ENCODE peak calls at places on chromosomes 16 and 17, in eight cellular contexts. One of them, this sample, is unnamed.

GRCh38 chr17:5840811-5841446 is 229.2 kb upstream of the WSCD1 start:
- DNase-seq in HepG2: no peak
- DNase-seq in lung: no peak
- DNase-seq in right atrium auricular region: no peak
- DNase-seq in OCI-LY7: no peak
- DNase-seq in adrenal gland: no peak
- DNase-seq in lower lobe of right lung: no peak
- DNase-seq in NB4: no peak
- DNase-seq in this sample: no peak

GRCh38 chr16:71440669-71441347 is 1.0 kb downstream of the TLE7 start:
- DNase-seq in adrenal gland: no peak
- DNase-seq in OCI-LY7: no peak
- DNase-seq in HepG2: peak; percentile 33
- DNase-seq in NB4: peak; percentile 24
- DNase-seq in right atrium auricular region: no peak
- DNase-seq in lung: no peak
- DNase-seq in lower lobe of right lung: no peak
- DNase-seq in this sample: no peak

GRCh38 chr17:73205326-73205980 is 12.6 kb downstream of the COG1 start:
- DNase-seq in HepG2: peak; percentile 91
- DNase-seq in lung: no peak
- DNase-seq in adrenal gland: no peak
- DNase-seq in lower lobe of right lung: no peak
- DNase-seq in OCI-LY7: no peak
- DNase-seq in NB4: no peak
- DNase-seq in right atrium auricular region: no peak
- DNase-seq in this sample: no peak

GRCh38 chr16:16073884-16074781 is 124.7 kb downstream of the ABCC1 start:
- DNase-seq in lower lobe of right lung: peak; percentile 73
- DNase-seq in OCI-LY7: peak; percentile 20
- DNase-seq in lung: peak; percentile 63
- DNase-seq in adrenal gland: no peak
- DNase-seq in right atrium auricular region: no peak
- DNase-seq in HepG2: peak; percentile 58
- DNase-seq in NB4: peak; percentile 96
- DNase-seq in this sample: peak; percentile 11

GRCh38 chr16:30924086-30924714 is 828 bp downstream of the FBXL19 start:
- DNase-seq in lower lobe of right lung: peak; percentile 57
- DNase-seq in NB4: peak; percentile 58
- DNase-seq in HepG2: no peak
- DNase-seq in adrenal gland: no peak
- DNase-seq in OCI-LY7: no peak
- DNase-seq in right atrium auricular region: no peak
- DNase-seq in lung: no peak
- DNase-seq in this sample: peak; percentile 29

GRCh38 chr17:55740515-55741352 is 10.1 kb upstream of the PCTP start:
- DNase-seq in lung: no peak
- DNase-seq in right atrium auricular region: no peak
- DNase-seq in HepG2: no peak
- DNase-seq in lower lobe of right lung: no peak
- DNase-seq in adrenal gland: no peak
- DNase-seq in OCI-LY7: no peak
- DNase-seq in NB4: no peak
- DNase-seq in this sample: no peak

GRCh38 chr17:49434821-49435581 is 20.3 kb upstream of the PHB1 start:
- DNase-seq in lower lobe of right lung: no peak
- DNase-seq in lung: no peak
- DNase-seq in adrenal gland: peak; percentile 63
- DNase-seq in HepG2: peak; percentile 74
- DNase-seq in NB4: peak; percentile 63
- DNase-seq in OCI-LY7: peak; percentile 63
- DNase-seq in right atrium auricular region: no peak
- DNase-seq in this sample: peak; percentile 31

GRCh38 chr16:84478172-84478948 is 26.1 kb downstream of the MEAK7 start:
- DNase-seq in lung: no peak
- DNase-seq in HepG2: no peak
- DNase-seq in lower lobe of right lung: no peak
- DNase-seq in NB4: peak; percentile 18
- DNase-seq in right atrium auricular region: peak; percentile 38
- DNase-seq in OCI-LY7: no peak
- DNase-seq in adrenal gland: peak; percentile 21
- DNase-seq in this sample: no peak

GRCh38 chr17:81553616-81554181 is 1.5 kb upstream of the FAAP100 start:
- DNase-seq in NB4: peak; percentile 67
- DNase-seq in HepG2: no peak
- DNase-seq in lung: no peak
- DNase-seq in right atrium auricular region: no peak
- DNase-seq in lower lobe of right lung: no peak
- DNase-seq in adrenal gland: peak; percentile 76
- DNase-seq in OCI-LY7: no peak
- DNase-seq in this sample: peak; percentile 33

GRCh38 chr17:50564916-50565315 is 4.4 kb downstream of the CACNA1G start:
- DNase-seq in right atrium auricular region: peak; percentile 88
- DNase-seq in HepG2: no peak
- DNase-seq in lung: no peak
- DNase-seq in adrenal gland: no peak
- DNase-seq in lower lobe of right lung: no peak
- DNase-seq in NB4: peak; percentile 28
- DNase-seq in OCI-LY7: no peak
- DNase-seq in this sample: peak; percentile 48

GRCh38 chr17:78174332-78174869 is 6.0 kb downstream of the SYNGR2 start:
- DNase-seq in OCI-LY7: no peak
- DNase-seq in lung: peak; percentile 93
- DNase-seq in NB4: no peak
- DNase-seq in HepG2: no peak
- DNase-seq in right atrium auricular region: peak; percentile 83
- DNase-seq in lower lobe of right lung: peak; percentile 97
- DNase-seq in adrenal gland: peak; percentile 79
- DNase-seq in this sample: peak; percentile 91

GRCh38 chr16:17106243-17106791 is 364.4 kb downstream of the XYLT1 start:
- DNase-seq in lung: no peak
- DNase-seq in right atrium auricular region: no peak
- DNase-seq in HepG2: no peak
- DNase-seq in lower lobe of right lung: no peak
- DNase-seq in OCI-LY7: no peak
- DNase-seq in NB4: no peak
- DNase-seq in adrenal gland: no peak
- DNase-seq in this sample: no peak

GRCh38 chr16:8552487-8553221 is 37.7 kb downstream of the TMEM114 start:
- DNase-seq in right atrium auricular region: no peak
- DNase-seq in adrenal gland: no peak
- DNase-seq in lung: no peak
- DNase-seq in lower lobe of right lung: no peak
- DNase-seq in HepG2: peak; percentile 77
- DNase-seq in NB4: no peak
- DNase-seq in OCI-LY7: no peak
- DNase-seq in this sample: no peak

GRCh38 chr16:2486645-2487516 is 12.0 kb downstream of the TBC1D24 start:
- DNase-seq in lower lobe of right lung: peak; percentile 85
- DNase-seq in OCI-LY7: peak; percentile 50
- DNase-seq in lung: peak; percentile 64
- DNase-seq in right atrium auricular region: no peak
- DNase-seq in HepG2: no peak
- DNase-seq in adrenal gland: no peak
- DNase-seq in NB4: peak; percentile 31
- DNase-seq in this sample: peak; percentile 75
- TF ChIP-seq CTCF in lower lobe of right lung: peak; percentile 27
- TF ChIP-seq CTCF in OCI-LY7: peak; percentile 31
- TF ChIP-seq CTCF in lung: peak; percentile 28
- TF ChIP-seq CTCF in right atrium auricular region: peak; percentile 65
- TF ChIP-seq CTCF in HepG2: no peak
- TF ChIP-seq CTCF in adrenal gland: no peak
- TF ChIP-seq CTCF in NB4: no peak
- TF ChIP-seq CTCF in this sample: peak; percentile 31

GRCh38 chr17:41619162-41619933 is 5.0 kb downstream of the KRT17 start:
- DNase-seq in adrenal gland: no peak
- DNase-seq in right atrium auricular region: no peak
- DNase-seq in lung: no peak
- DNase-seq in NB4: no peak
- DNase-seq in OCI-LY7: no peak
- DNase-seq in HepG2: no peak
- DNase-seq in lower lobe of right lung: no peak
- DNase-seq in this sample: no peak

GRCh38 chr17:41618341-41619161 is 5.8 kb downstream of the KRT17 start:
- DNase-seq in right atrium auricular region: no peak
- DNase-seq in lung: no peak
- DNase-seq in lower lobe of right lung: no peak
- DNase-seq in HepG2: no peak
- DNase-seq in adrenal gland: no peak
- DNase-seq in OCI-LY7: no peak
- DNase-seq in NB4: no peak
- DNase-seq in this sample: no peak

GRCh38 chr17:41617698-41618097 is 5.1 kb upstream of the KRT16 start:
- DNase-seq in lower lobe of right lung: no peak
- DNase-seq in OCI-LY7: no peak
- DNase-seq in HepG2: no peak
- DNase-seq in NB4: no peak
- DNase-seq in adrenal gland: no peak
- DNase-seq in lung: no peak
- DNase-seq in right atrium auricular region: no peak
- DNase-seq in this sample: no peak

GRCh38 chr17:41621916-41622315 is 2.5 kb downstream of the KRT17 start:
- DNase-seq in HepG2: no peak
- DNase-seq in adrenal gland: no peak
- DNase-seq in OCI-LY7: no peak
- DNase-seq in lung: no peak
- DNase-seq in NB4: no peak
- DNase-seq in lower lobe of right lung: no peak
- DNase-seq in right atrium auricular region: no peak
- DNase-seq in this sample: no peak

DNA sequence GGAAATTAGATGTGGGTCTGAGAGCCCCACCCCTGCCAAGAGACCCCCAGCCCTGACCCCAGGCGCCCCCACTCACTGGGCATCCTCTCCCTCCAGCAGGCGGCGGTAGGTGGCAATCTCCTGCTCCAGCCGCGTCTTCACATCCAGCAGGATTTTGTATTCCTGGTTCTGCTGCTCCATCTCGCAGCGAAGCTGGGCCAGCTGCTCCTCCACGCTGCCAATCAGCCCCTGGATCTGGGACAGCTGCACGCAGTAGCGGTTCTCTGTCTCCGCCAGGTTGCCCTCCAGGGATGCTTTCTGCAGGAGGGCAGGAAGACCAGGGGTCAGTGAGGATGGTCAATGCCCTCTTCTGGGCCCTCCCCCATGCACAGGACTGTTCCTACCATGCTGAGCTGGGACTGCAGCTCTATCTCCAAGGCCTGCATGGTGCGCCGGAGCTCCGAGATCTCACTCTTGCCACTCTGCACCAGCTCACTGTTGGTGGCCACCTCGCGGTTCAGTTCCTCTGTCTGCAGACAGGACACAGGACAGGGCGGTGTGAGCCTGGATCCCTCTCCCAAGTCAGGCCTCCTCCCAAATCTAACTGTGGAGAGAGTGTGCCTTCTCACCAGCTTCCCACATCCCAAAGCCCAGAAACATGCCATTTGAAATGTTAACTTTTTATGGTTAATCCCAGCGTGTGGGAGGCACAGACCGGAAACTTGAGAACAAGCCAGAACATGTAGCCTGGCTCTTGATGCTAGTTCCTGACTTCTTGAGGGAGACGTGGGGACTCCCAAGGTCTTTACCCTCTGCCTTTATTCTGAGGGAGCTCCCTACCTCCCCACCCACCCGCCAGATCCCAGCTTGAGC is 3.6 kb downstream of the KRT17 start:
- DNase-seq in NB4: no peak
- DNase-seq in lower lobe of right lung: no peak
- DNase-seq in lung: no peak
- DNase-seq in HepG2: no peak
- DNase-seq in OCI-LY7: no peak
- DNase-seq in right atrium auricular region: no peak
- DNase-seq in adrenal gland: no peak
- DNase-seq in this sample: no peak
- H3K4me3 ChIP-seq in NB4: no peak overlapping the region
- H3K4me3 ChIP-seq in lower lobe of right lung: no peak overlapping the region
- H3K4me3 ChIP-seq in lung: no peak overlapping the region
- H3K4me3 ChIP-seq in HepG2: no peak overlapping the region
- H3K4me3 ChIP-seq in OCI-LY7: no peak overlapping the region
- H3K4me3 ChIP-seq in right atrium auricular region: no peak overlapping the region
- H3K4me3 ChIP-seq in adrenal gland: no peak overlapping the region
- H3K4me3 ChIP-seq in this sample: no peak overlapping the region

GRCh38 chr17:75240394-75241142 is 20.8 kb downstream of the GGA3 start:
- DNase-seq in lower lobe of right lung: no peak
- DNase-seq in adrenal gland: peak; percentile 26
- DNase-seq in NB4: peak; percentile 70
- DNase-seq in lung: no peak
- DNase-seq in right atrium auricular region: no peak
- DNase-seq in HepG2: peak; percentile 58
- DNase-seq in OCI-LY7: peak; percentile 72
- DNase-seq in this sample: no peak
- TF ChIP-seq CTCF in lower lobe of right lung: peak; percentile 42
- TF ChIP-seq CTCF in adrenal gland: peak; percentile 47
- TF ChIP-seq CTCF in NB4: peak; percentile 97
- TF ChIP-seq CTCF in lung: peak; percentile 4
- TF ChIP-seq CTCF in right atrium auricular region: peak; percentile 50
- TF ChIP-seq CTCF in HepG2: peak; percentile 81
- TF ChIP-seq CTCF in OCI-LY7: peak; percentile 100
- TF ChIP-seq CTCF in this sample: peak; percentile 49

DNA sequence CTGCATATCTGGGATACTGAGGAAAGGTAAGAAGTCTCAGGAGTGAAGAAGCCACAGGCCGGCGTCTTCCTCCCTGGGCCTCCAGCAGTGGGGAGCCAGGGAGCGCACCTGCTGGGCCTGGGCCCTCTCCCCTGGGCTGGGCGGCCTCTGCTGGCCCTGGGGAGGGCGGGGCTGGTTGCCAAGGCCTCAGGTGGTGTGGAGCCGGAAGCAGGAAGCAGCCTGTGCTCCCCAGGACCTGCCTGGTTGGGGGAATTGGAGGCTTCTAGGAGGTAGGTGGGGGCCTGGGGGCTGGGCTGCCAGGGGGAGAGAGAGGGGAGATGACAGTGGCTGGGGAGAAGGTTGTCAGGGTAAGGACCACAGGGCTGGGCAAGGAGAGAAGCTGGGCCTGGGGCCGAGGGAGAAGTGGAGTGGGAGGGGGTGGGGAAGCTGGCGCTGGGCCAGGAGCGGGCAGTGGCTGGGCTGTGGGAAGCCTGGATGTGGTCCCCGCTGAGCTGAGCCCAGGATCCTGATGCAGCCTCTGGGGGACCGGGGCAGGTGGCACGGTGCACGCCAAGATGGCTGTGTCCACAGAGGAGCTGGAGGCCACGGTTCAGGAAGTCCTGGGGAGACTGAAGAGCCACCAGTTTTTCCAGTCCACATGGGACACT is at the start of gene SMIM22:
- DNase-seq in lower lobe of right lung: peak; percentile 81
- DNase-seq in right atrium auricular region: no peak
- DNase-seq in adrenal gland: no peak
- DNase-seq in NB4: no peak
- DNase-seq in OCI-LY7: no peak
- DNase-seq in HepG2: no peak
- DNase-seq in lung: peak; percentile 61
- DNase-seq in this sample: peak; percentile 83
- H3K4me3 ChIP-seq in lower lobe of right lung: peak within 1 kb of the TSS; percentile 41
- H3K4me3 ChIP-seq in right atrium auricular region: no peak within 1 kb of the TSS
- H3K4me3 ChIP-seq in adrenal gland: no peak within 1 kb of the TSS
- H3K4me3 ChIP-seq in NB4: no peak within 1 kb of the TSS
- H3K4me3 ChIP-seq in OCI-LY7: no peak within 1 kb of the TSS
- H3K4me3 ChIP-seq in HepG2: no peak within 1 kb of the TSS
- H3K4me3 ChIP-seq in lung: peak within 1 kb of the TSS; percentile 12
- H3K4me3 ChIP-seq in this sample: peak within 1 kb of the TSS; percentile 17